ENCODE peak calls at places on chromosome 1, in six cellular contexts. O, N, K, H, C and W are unnamed samples.

GRCh38 chr1:154344977-154345837 is 19.9 kb downstream of the ATP8B2 start:
- DNase-seq in O (peak; percentile 82), N (peak; percentile 35), K (no peak), H (no peak), C (peak; percentile 62), W (no peak)

GRCh38 chr1:35674111-35674510 is 32.8 kb upstream of the PSMB2 start:
- DNase-seq in O (no peak), N (no peak), K (no peak), H (peak; percentile 2), C (no peak), W (no peak)

GRCh38 chr1:6443339-6444115 is 19.0 kb downstream of the ESPN start:
- DNase-seq in O (no peak), N (no peak), K (no peak), H (no peak), C (no peak), W (no peak)

GRCh38 chr1:24713176-24713575 is 32.1 kb upstream of the CLIC4 start:
- DNase-seq in O (no peak), N (no peak), K (no peak), H (no peak), C (no peak), W (no peak)

GRCh38 chr1:109912214-109912861 is 1.7 kb downstream of the CSF1 start:
- DNase-seq in O (no peak), N (no peak), K (no peak), H (no peak), C (no peak), W (no peak)

GRCh38 chr1:156337052-156337887 is 822 bp downstream of the CCT3 start:
- DNase-seq in O (no peak), N (peak; percentile 4), K (no peak), H (no peak), C (no peak), W (no peak)

GRCh38 chr1:53959664-53960250 is 13.6 kb downstream of the LRRC42 start:
- DNase-seq in O (no peak), N (no peak), K (no peak), H (no peak), C (no peak), W (no peak)

GRCh38 chr1:21570528-21570875 is 61.3 kb downstream of the ALPL start:
- DNase-seq in O (no peak), N (no peak), K (no peak), H (no peak), C (no peak), W (no peak)

GRCh38 chr1:145985129-145985501 is 11.3 kb downstream of the TXNIP start:
- DNase-seq in O (no peak), N (no peak), K (no peak), H (peak; percentile 61), C (peak; percentile 65), W (no peak)

GRCh38 chr1:201903135-201903534 is 14.4 kb downstream of the SHISA4 start:
- DNase-seq in O (no peak), N (peak; percentile 64), K (peak; percentile 69), H (peak; percentile 92), C (no peak), W (no peak)

GRCh38 chr1:37274896-37275631 is 199.3 kb upstream of the ZC3H12A start:
- DNase-seq in O (peak; percentile 26), N (no peak), K (no peak), H (peak; percentile 32), C (no peak), W (no peak)

DNA sequence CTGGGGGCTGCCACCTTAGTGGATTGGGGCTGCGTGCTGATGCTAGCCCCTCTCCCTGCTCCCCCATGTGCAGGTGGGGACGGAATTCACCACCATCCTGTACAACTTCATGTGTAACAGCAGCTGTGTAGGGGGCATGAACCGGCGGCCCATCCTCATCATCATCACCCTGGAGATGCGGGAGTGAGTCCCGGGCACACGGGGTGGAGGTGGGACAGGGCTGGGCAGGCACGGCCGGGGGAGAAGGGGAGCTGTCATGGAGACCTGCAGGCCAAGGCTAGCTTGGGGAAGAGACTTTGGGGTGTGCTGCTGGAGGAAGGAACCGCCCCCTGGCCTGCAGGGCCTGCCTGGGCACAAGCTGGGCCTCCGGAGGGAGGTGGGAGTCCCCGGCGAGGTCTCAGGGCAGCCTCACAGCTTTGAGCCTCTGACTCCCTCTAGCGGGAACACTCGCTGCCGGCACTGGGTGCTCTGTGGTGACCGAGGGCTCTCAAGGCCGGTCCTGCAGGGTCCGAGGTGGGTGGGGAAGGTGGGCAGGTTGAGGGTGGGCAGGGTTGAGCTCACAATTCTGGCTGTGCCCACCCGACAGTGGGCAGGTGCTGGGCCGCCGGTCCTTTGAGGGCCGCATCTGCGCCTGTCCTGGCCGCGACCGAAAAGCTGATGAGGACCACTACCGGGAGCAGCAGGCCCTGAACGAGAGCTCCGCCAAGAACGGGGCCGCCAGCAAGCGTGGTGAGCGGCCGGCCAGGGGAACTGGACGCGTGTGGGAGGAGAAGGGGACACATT is 25.0 kb upstream of the CCDC27 start:
- DNase-seq in O (peak; percentile 68), N (no peak), K (no peak), H (no peak), C (peak; percentile 30), W (no peak)
- TF ChIP-seq CTCF in O (peak; percentile 67), N (peak; percentile 38), K (no peak), H (no peak), C (no peak), W (peak; percentile 61)

GRCh38 chr1:246213502-246213901 is 293.6 kb downstream of the SMYD3 start:
- DNase-seq in O (no peak), N (no peak), K (no peak), H (no peak), C (no peak), W (no peak)

GRCh38 chr1:246208120-246208519 is 299.0 kb downstream of the SMYD3 start:
- DNase-seq in O (no peak), N (peak; percentile 74), K (no peak), H (no peak), C (no peak), W (no peak)

GRCh38 chr1:246213036-246213435 is 294.0 kb downstream of the SMYD3 start:
- DNase-seq in O (no peak), N (no peak), K (no peak), H (no peak), C (no peak), W (no peak)

GRCh38 chr1:246212013-246212412 is 295.1 kb downstream of the SMYD3 start:
- DNase-seq in O (no peak), N (no peak), K (no peak), H (no peak), C (no peak), W (no peak)

DNA sequence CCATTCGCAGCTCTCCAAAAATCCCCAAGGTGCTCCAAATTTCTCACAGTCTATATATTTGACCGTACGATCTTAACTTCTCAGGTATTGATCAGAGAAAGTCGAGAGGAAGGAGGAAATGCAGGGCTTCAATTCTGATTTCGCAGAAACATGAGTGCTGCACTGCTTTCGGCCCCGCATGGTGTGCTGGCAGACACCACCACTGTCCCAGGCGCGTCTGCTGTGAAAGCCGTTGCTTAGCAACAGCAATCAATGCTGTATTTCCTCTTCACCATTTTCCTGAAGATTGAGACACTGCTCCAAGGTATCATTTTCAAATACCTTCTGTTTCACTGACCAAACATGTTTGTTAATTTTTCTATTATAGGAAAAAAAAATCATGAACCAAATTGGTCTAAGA is 296.3 kb downstream of the SMYD3 start:
- DNase-seq in O (peak; percentile 52), N (no peak), K (no peak), H (no peak), C (no peak), W (no peak)
- H3K4me3 ChIP-seq in O (no peak overlapping the region), N (no peak overlapping the region), K (no peak overlapping the region), H (no peak overlapping the region), C (no peak overlapping the region), W (no peak overlapping the region)

DNA sequence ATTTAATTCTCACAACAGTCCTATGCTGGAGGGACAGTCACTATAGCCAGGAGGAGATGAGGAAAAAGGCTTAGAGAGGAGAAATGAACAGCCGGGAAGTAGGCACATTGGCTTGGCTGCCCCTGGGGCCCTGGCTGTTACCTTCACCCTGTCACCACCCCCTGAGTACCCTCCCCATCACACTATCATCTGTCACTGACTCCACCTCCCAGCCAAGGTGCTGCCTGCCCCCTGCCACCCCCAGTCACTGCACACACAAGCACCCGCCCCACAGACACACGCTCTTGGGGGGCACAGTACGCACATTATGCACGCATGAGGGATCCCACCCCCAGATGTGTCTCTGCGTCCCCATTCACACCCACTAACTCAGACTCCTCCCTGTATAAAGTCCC is 223.2 kb downstream of the PTPRU start:
- DNase-seq in O (no peak), N (no peak), K (no peak), H (peak; percentile 41), C (no peak), W (no peak)
- H3K27me3 ChIP-seq in O (no peaks in the 10 kb centered on the region), N (peaks cover 1% of the 10 kb centered on the region), K (no peaks in the 10 kb centered on the region), H (no peaks in the 10 kb centered on the region), C (peaks cover 49% of the 10 kb centered on the region), W (no peaks in the 10 kb centered on the region)

DNA sequence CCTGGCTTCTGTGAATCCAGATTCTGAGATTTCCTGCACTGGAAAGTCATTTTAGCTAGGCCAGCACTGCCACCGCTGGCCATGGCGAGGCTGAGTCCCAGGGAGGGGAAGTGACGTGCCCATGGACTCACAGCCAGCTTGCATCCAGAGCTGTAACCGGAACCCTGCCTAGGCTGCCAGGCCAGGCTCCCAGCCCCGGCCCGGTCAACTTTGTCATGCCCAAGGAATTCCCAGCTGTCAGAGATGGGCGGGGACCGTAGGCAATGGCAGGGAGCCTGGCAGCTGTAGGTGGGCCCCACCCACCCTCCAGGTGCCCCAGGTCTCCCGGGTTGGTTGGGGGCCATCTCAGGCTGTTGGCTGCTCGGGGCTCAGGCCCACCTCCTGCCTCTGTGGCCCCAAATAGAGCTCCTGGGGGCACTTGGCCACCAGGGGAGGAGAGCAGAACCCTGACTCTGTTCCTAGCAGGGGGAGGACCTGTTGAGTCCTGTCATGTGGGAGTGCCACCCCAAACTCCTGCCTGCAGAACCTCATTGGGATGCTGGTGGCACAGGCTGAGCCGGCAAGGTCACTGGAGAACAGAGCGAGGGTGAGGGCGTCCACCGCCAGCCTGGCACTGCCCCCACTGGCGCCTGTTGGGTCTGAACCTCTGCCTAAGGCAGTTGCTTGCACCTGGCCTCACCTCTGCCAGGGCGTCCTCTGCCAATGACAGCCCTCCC is 57.8 kb downstream of the FOXO6 start:
- DNase-seq in O (peak; percentile 27), N (peak; percentile 84), K (peak; percentile 54), H (peak; percentile 93), C (peak; percentile 90), W (peak; percentile 25)
- TF ChIP-seq CTCF in O (no peak), N (no peak), K (no peak), H (no peak), C (no peak), W (peak; percentile 16)

GRCh38 chr1:212699104-212699838 is 369 bp downstream of the BATF3 start:
- DNase-seq in O (peak; percentile 77), N (peak; percentile 32), K (peak; percentile 22), H (peak; percentile 69), C (peak; percentile 52), W (no peak)
- H3K4me3 ChIP-seq in O (peak overlapping the region; percentile 45), N (peak overlapping the region; percentile 73), K (peak overlapping the region; percentile 56), H (peak overlapping the region; percentile 57), C (peak overlapping the region; percentile 51), W (peak overlapping the region; percentile 60)